ENCODE peak calls at places on chromosomes 5 and 9, in eight cellular contexts. W, A, D, Z, E, O, L and J are unnamed samples.

GRCh38 chr5:104305602-104306001 is 743.0 kb upstream of the NUDT12 start:
- DNase-seq in W (no peak), A (no peak), D (no peak), Z (no peak), E (no peak), O (no peak), L (no peak), J (no peak)

GRCh38 chr5:141488591-141489478 is at the start of gene PCDHGC5:
- DNase-seq in W (peak), A (peak), D (no peak), Z (peak), E (peak), O (peak), L (peak), J (peak)

GRCh38 chr9:132472199-132472598 is 62.2 kb downstream of the CFAP77 start:
- DNase-seq in W (no peak), A (no peak), D (no peak), Z (no peak), E (no peak), O (no peak), L (no peak), J (no peak)

GRCh38 chr5:137600721-137601360 is 101.7 kb upstream of the SPOCK1 start:
- DNase-seq in W (peak), A (peak), D (no peak), Z (no peak), E (peak), O (no peak), L (no peak), J (no peak)

GRCh38 chr9:82682431-82682830 is 380.5 kb downstream of the RASEF start:
- DNase-seq in W (no peak), A (no peak), D (no peak), Z (no peak), E (no peak), O (no peak), L (no peak), J (no peak)

GRCh38 chr5:34656700-34657549 is 797 bp downstream of the RAI14 start:
- DNase-seq in W (peak), A (no peak), D (peak), Z (peak), E (no peak), O (no peak), L (no peak), J (no peak)

GRCh38 chr9:8809747-8810146 is 1010.2 kb upstream of the DMAC1 start:
- DNase-seq in W (no peak), A (no peak), D (no peak), Z (no peak), E (no peak), O (no peak), L (no peak), J (no peak)

GRCh38 chr5:93620487-93621339 is 37.7 kb downstream of the NR2F1 start:
- DNase-seq in W (peak), A (peak), D (peak), Z (peak), E (peak), O (no peak), L (peak), J (peak)

GRCh38 chr9:69798737-69799136 is 21.9 kb upstream of the CFAP95 start:
- DNase-seq in W (peak), A (peak), D (no peak), Z (no peak), E (no peak), O (no peak), L (peak), J (peak)

GRCh38 chr9:7150153-7150890 is 392.5 kb downstream of the KDM4C start:
- DNase-seq in W (no peak), A (no peak), D (no peak), Z (no peak), E (no peak), O (no peak), L (no peak), J (no peak)

GRCh38 chr5:168413062-168413461 is 73.2 kb upstream of the RARS1 start:
- DNase-seq in W (no peak), A (no peak), D (no peak), Z (no peak), E (no peak), O (no peak), L (no peak), J (no peak)

GRCh38 chr9:112283854-112284253 is 49.6 kb downstream of the PTBP3 start:
- DNase-seq in W (no peak), A (no peak), D (no peak), Z (no peak), E (no peak), O (no peak), L (no peak), J (no peak)

GRCh38 chr5:67198917-67199316 is 2.3 kb upstream of the CD180 start:
- DNase-seq in W (no peak), A (no peak), D (no peak), Z (no peak), E (no peak), O (no peak), L (no peak), J (no peak)

GRCh38 chr5:67195406-67196275 is 958 bp downstream of the CD180 start:
- DNase-seq in W (no peak), A (no peak), D (no peak), Z (no peak), E (no peak), O (no peak), L (no peak), J (no peak)

GRCh38 chr5:67197536-67197935 is 937 bp upstream of the CD180 start:
- DNase-seq in W (no peak), A (no peak), D (no peak), Z (no peak), E (no peak), O (no peak), L (no peak), J (no peak)

GRCh38 chr5:67194169-67194568 is 2.4 kb downstream of the CD180 start:
- DNase-seq in W (no peak), A (no peak), D (no peak), Z (no peak), E (no peak), O (no peak), L (no peak), J (no peak)

GRCh38 chr5:67196537-67197059 is at the start of gene CD180:
- DNase-seq in W (no peak), A (no peak), D (no peak), Z (no peak), E (no peak), O (no peak), L (no peak), J (no peak)
- H3K4me3 ChIP-seq in W (no peak), A (no peak), D (no peak), Z (no peak), E (no peak), O (no peak), L (no peak), J (no peak)

GRCh38 chr5:143433680-143434079 is 30.2 kb upstream of the NR3C1 start:
- DNase-seq in W (no peak), A (no peak), D (no peak), Z (no peak), E (no peak), O (no peak), L (no peak), J (no peak)

GRCh38 chr5:143436871-143437270 is 33.4 kb upstream of the NR3C1 start:
- DNase-seq in W (no peak), A (peak), D (no peak), Z (peak), E (no peak), O (no peak), L (peak), J (no peak)

GRCh38 chr5:143435207-143435657 is 31.7 kb upstream of the NR3C1 start:
- DNase-seq in W (peak), A (no peak), D (no peak), Z (peak), E (no peak), O (no peak), L (peak), J (no peak)

GRCh38 chr5:143432658-143433239 is 29.3 kb upstream of the NR3C1 start:
- DNase-seq in W (no peak), A (no peak), D (no peak), Z (no peak), E (no peak), O (no peak), L (no peak), J (no peak)

DNA sequence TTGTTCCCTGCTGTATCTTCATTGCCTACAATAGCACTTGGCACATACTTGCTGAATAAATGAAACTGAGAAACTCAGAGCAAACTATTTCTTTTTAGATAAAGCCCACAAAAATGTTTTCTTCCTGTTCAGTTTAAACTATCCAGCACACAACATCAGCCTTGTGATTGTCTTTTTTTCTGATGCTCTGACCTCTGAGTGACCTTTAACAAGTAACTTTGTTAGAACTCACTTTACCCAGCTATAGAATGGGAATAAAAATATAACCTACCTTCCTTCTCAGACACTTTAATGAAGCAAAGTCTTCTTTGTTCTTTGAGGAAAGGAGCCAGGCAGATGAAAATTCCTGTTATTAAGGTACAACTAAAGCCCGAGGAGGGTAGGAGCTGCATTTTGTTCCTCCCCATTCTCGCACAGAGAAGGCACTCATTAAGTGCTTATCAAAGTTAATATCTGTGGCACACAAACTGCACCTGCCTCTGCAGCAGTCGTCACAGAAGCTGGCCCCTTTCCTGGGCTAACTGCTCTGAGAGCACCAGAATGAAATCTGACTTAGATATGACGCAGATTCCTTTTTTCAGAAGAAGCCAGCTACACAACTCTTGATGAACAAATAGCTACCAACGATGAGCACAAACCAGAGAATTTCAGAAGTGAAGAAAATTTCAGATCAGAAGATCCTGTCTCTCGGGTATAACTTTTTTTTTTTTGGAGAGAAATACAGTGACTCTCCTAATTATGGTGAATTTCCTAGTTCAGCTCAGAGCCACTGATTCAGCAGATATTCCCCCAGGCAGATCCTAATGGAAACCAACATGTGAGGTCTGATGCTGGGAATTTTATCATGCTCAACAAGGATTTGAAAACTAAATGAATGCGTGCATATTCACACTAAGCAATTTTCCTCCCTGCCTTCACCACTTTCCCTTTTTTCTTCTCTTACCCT is 31.0 kb upstream of the NR3C1 start:
- DNase-seq in W (no peak), A (peak), D (no peak), Z (no peak), E (no peak), O (no peak), L (no peak), J (no peak)
- H3K4me3 ChIP-seq in W (no peak), A (no peak), D (no peak), Z (no peak), E (no peak), O (no peak), L (no peak), J (no peak)

DNA sequence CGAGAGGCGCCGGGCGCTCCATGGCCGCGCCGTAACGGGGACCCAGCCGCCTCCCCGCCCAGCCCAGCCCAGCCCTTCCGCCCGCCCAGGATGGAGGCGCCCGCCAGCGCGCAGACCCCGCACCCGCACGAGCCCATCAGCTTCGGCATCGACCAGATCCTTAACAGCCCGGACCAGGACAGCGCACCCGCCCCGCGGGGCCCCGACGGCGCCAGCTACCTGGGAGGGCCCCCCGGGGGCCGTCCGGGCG is 153 bp downstream of the TLX3 start:
- DNase-seq in W (no peak), A (no peak), D (no peak), Z (no peak), E (no peak), O (no peak), L (no peak), J (no peak)
- H3K4me3 ChIP-seq in W (no peak), A (no peak), D (no peak), Z (no peak), E (no peak), O (no peak), L (no peak), J (no peak)

GRCh38 chr5:149471406-149472183 is 79.6 kb downstream of the CSNK1A1 start:
- DNase-seq in W (peak), A (peak), D (no peak), Z (no peak), E (peak), O (no peak), L (peak), J (peak)
- H3K4me3 ChIP-seq in W (no peak), A (no peak), D (no peak), Z (no peak), E (no peak), O (no peak), L (no peak), J (no peak)

DNA sequence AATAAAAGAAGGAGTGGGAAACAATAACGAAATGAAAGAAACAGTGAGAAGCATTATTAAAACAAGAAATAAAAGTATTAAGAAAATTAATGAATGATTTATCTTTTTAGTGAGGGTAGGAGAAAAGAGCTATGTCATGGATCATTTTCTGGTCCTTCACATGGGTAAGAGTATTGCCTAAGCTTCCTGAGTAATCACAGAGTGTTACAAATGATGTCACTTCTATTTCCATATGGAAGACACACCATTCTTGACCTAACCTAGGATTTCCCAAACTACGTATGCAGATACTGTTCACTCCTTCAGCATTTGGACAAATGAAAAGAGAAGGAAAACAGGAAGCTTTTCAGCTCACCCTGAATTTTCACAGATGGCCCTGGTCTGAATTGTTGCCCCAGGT is 3.3 kb upstream of the TSLP start:
- DNase-seq in W (peak), A (peak), D (no peak), Z (peak), E (no peak), O (no peak), L (peak), J (no peak)
- H3K4me3 ChIP-seq in W (no peak), A (no peak), D (no peak), Z (no peak), E (no peak), O (no peak), L (no peak), J (no peak)

DNA sequence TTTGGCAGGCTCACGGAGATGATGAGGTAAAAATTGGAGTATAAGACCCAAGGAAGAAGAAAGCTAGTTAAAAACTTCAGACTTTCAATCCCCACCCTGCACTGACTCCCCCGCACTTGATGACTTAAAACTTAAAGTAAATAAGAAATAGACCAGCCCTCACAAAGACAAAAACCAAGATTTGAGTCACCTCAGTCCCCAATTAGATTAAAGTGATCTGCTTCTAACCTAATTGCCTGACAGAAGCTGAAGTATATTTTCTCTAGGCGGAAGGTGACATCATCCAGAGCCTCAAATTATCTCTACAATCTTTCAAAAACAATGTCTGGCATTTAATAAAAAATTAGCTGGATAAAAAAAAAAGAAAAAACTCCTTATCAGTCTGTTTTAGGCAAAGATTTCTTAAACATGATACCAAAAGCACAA is 124.1 kb upstream of the PJA2 start:
- DNase-seq in W (no peak), A (peak), D (no peak), Z (no peak), E (no peak), O (no peak), L (no peak), J (no peak)
- H3K4me3 ChIP-seq in W (no peak), A (no peak), D (no peak), Z (no peak), E (no peak), O (no peak), L (no peak), J (no peak)

GRCh38 chr9:18472915-18473314 is 1.0 kb upstream of the ADAMTSL1 start:
- DNase-seq in W (no peak), A (peak), D (peak), Z (no peak), E (peak), O (no peak), L (no peak), J (no peak)

GRCh38 chr9:18477121-18477705 is 3.3 kb downstream of the ADAMTSL1 start:
- DNase-seq in W (no peak), A (no peak), D (no peak), Z (no peak), E (no peak), O (no peak), L (no peak), J (peak)

GRCh38 chr9:18473551-18474279 is at the start of gene ADAMTSL1:
- DNase-seq in W (peak), A (peak), D (peak), Z (peak), E (peak), O (no peak), L (peak), J (peak)

GRCh38 chr9:18472435-18472834 is 1.5 kb upstream of the ADAMTSL1 start:
- DNase-seq in W (no peak), A (no peak), D (no peak), Z (no peak), E (no peak), O (no peak), L (no peak), J (no peak)

GRCh38 chr9:18474778-18475177 is 825 bp downstream of the ADAMTSL1 start:
- DNase-seq in W (peak), A (peak), D (no peak), Z (peak), E (peak), O (peak), L (peak), J (peak)
- H3K4me3 ChIP-seq in W (peak), A (peak), D (no peak), Z (peak), E (peak), O (peak), L (no peak), J (peak)

DNA sequence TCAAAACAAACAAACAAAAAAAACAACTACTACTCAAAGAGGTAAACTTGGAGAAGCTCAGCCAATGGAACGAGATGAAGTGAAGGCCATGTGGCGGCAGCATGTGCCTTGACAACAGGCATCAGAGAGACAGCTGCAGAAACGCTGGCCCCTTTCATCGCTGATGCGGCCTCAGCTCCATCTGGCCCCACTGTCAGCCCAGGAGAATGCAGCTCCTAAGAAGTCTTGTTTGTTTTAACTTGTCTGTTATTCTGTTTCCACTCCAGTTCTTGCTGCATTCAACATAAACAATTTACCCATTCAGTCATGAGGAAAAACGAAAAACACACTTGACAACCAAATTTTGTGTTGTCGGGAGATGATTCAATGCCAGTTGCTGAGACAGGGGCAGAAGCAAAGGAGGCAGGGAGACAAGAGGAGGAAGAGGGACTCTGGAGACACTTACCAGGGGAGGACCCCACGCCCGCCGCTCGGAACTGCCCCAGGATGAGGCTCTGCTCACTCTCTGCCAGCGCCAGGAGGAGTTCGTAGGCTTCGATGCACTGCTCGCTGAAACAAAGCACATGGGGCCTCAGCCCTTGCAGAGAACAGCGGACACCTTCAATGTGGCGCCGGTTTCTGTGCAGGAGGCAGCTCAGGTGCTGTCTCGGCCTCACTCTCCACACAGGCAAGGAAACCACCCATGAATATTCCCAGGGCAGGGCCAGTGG is 91.2 kb downstream of the DCP2 start:
- DNase-seq in W (peak), A (no peak), D (peak), Z (peak), E (no peak), O (no peak), L (peak), J (no peak)
- H3K4me3 ChIP-seq in W (no peak), A (no peak), D (no peak), Z (no peak), E (no peak), O (no peak), L (no peak), J (no peak)

GRCh38 chr9:96185518-96186156 is 116.3 kb downstream of the HSD17B3 start:
- DNase-seq in W (no peak), A (no peak), D (no peak), Z (no peak), E (no peak), O (no peak), L (no peak), J (no peak)

GRCh38 chr9:96187108-96187695 is 114.8 kb downstream of the HSD17B3 start:
- DNase-seq in W (no peak), A (no peak), D (no peak), Z (no peak), E (no peak), O (no peak), L (no peak), J (no peak)

GRCh38 chr9:96183751-96184150 is 118.2 kb downstream of the HSD17B3 start:
- DNase-seq in W (no peak), A (no peak), D (no peak), Z (no peak), E (no peak), O (no peak), L (no peak), J (no peak)

GRCh38 chr9:96189995-96190394 is 112.0 kb downstream of the HSD17B3 start:
- DNase-seq in W (no peak), A (no peak), D (no peak), Z (no peak), E (no peak), O (no peak), L (no peak), J (no peak)

DNA sequence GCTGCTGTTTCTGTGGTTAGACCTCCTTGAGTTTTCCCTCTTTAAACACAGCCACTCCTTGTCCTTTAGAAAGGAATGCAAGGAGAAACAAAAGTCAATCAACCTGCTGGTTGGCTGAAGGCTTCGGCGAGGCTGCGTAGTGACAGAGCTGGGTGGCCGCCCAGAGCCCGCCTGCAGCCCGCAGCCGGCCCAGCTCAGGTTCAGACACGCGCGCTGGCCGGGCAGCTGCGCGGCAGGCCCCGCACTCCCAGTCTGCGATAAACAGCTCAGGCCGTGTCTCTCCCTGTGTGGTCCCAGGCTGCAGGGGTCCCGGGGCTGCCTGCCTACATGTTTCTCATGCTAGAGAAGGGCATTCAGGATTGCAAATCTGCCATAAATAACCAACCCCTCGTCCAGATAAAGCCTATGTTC is 115.4 kb downstream of the HSD17B3 start:
- DNase-seq in W (no peak), A (no peak), D (no peak), Z (peak), E (no peak), O (no peak), L (no peak), J (peak)
- H3K4me3 ChIP-seq in W (no peak), A (no peak), D (no peak), Z (no peak), E (no peak), O (no peak), L (no peak), J (no peak)